ENCODE peak calls at places on chromosomes 6 and 20, in six cellular contexts. One of them, this sample, is unnamed.

GRCh38 chr6:44050872-44051421 is 76.3 kb downstream of the MRPL14 start:
- DNase-seq in cardiac muscle cell: no peak
- DNase-seq in fibroblast of lung: no peak
- DNase-seq in GM12865: no peak
- DNase-seq in PC-3: peak
- DNase-seq in pancreas: no peak
- DNase-seq in this sample: no peak

GRCh38 chr6:169207482-169207881 is 46.2 kb downstream of the THBS2 start:
- DNase-seq in cardiac muscle cell: no peak
- DNase-seq in fibroblast of lung: no peak
- DNase-seq in GM12865: no peak
- DNase-seq in PC-3: no peak
- DNase-seq in pancreas: no peak
- DNase-seq in this sample: no peak

GRCh38 chr20:45448250-45448649 is 21.3 kb upstream of the WFDC2 start:
- DNase-seq in cardiac muscle cell: no peak
- DNase-seq in fibroblast of lung: no peak
- DNase-seq in GM12865: no peak
- DNase-seq in PC-3: peak
- DNase-seq in pancreas: no peak
- DNase-seq in this sample: no peak

GRCh38 chr6:15349379-15349778 is 103.5 kb downstream of the JARID2 start:
- DNase-seq in cardiac muscle cell: no peak
- DNase-seq in fibroblast of lung: peak
- DNase-seq in GM12865: no peak
- DNase-seq in PC-3: no peak
- DNase-seq in pancreas: no peak
- DNase-seq in this sample: no peak

GRCh38 chr20:62485062-62485700 is 9.4 kb upstream of the GATA5 start:
- DNase-seq in cardiac muscle cell: peak
- DNase-seq in fibroblast of lung: peak
- DNase-seq in GM12865: no peak
- DNase-seq in PC-3: peak
- DNase-seq in pancreas: no peak
- DNase-seq in this sample: no peak

GRCh38 chr20:38258545-38259223 is 1.9 kb downstream of the KIAA1755 start:
- DNase-seq in cardiac muscle cell: no peak
- DNase-seq in fibroblast of lung: no peak
- DNase-seq in GM12865: no peak
- DNase-seq in PC-3: no peak
- DNase-seq in pancreas: no peak
- DNase-seq in this sample: no peak

GRCh38 chr6:154736613-154737259 is 3.5 kb downstream of the SCAF8 start:
- DNase-seq in cardiac muscle cell: no peak
- DNase-seq in fibroblast of lung: no peak
- DNase-seq in GM12865: no peak
- DNase-seq in PC-3: no peak
- DNase-seq in pancreas: no peak
- DNase-seq in this sample: no peak

GRCh38 chr6:169862464-169863148 is 111.2 kb downstream of the ERMARD start:
- DNase-seq in cardiac muscle cell: no peak
- DNase-seq in fibroblast of lung: no peak
- DNase-seq in GM12865: no peak
- DNase-seq in PC-3: no peak
- DNase-seq in pancreas: no peak
- DNase-seq in this sample: no peak

GRCh38 chr20:2879148-2879547 is 5.9 kb downstream of the PTPRA start:
- DNase-seq in cardiac muscle cell: no peak
- DNase-seq in fibroblast of lung: peak
- DNase-seq in GM12865: no peak
- DNase-seq in PC-3: peak
- DNase-seq in pancreas: no peak
- DNase-seq in this sample: no peak

GRCh38 chr6:56764081-56764566 is 121.4 kb upstream of the DST start:
- DNase-seq in cardiac muscle cell: no peak
- DNase-seq in fibroblast of lung: peak
- DNase-seq in GM12865: peak
- DNase-seq in PC-3: peak
- DNase-seq in pancreas: no peak
- DNase-seq in this sample: no peak

GRCh38 chr20:16922834-16923233 is 174.7 kb downstream of the OTOR start:
- DNase-seq in cardiac muscle cell: no peak
- DNase-seq in fibroblast of lung: peak
- DNase-seq in GM12865: no peak
- DNase-seq in PC-3: peak
- DNase-seq in pancreas: no peak
- DNase-seq in this sample: peak

GRCh38 chr6:33708516-33709204 is 2.8 kb downstream of the UQCC2 start:
- DNase-seq in cardiac muscle cell: no peak
- DNase-seq in fibroblast of lung: no peak
- DNase-seq in GM12865: no peak
- DNase-seq in PC-3: no peak
- DNase-seq in pancreas: no peak
- DNase-seq in this sample: no peak

GRCh38 chr6:82766476-82766875 is 299.2 kb downstream of the UBE3D start:
- DNase-seq in cardiac muscle cell: no peak
- DNase-seq in fibroblast of lung: no peak
- DNase-seq in GM12865: no peak
- DNase-seq in PC-3: peak
- DNase-seq in pancreas: no peak
- DNase-seq in this sample: no peak

GRCh38 chr6:50707652-50708325 is 5.5 kb upstream of the TFAP2D start:
- DNase-seq in cardiac muscle cell: no peak
- DNase-seq in fibroblast of lung: no peak
- DNase-seq in GM12865: no peak
- DNase-seq in PC-3: no peak
- DNase-seq in pancreas: no peak
- DNase-seq in this sample: no peak

GRCh38 chr20:20594171-20594530 is 118.3 kb downstream of the RALGAPA2 start:
- DNase-seq in cardiac muscle cell: no peak
- DNase-seq in fibroblast of lung: peak
- DNase-seq in GM12865: peak
- DNase-seq in PC-3: peak
- DNase-seq in pancreas: no peak
- DNase-seq in this sample: no peak

GRCh38 chr6:40796280-40797223 is 209.4 kb upstream of the LRFN2 start:
- DNase-seq in cardiac muscle cell: no peak
- DNase-seq in fibroblast of lung: no peak
- DNase-seq in GM12865: no peak
- DNase-seq in PC-3: no peak
- DNase-seq in pancreas: no peak
- DNase-seq in this sample: no peak

GRCh38 chr6:15539722-15540270 is 123.0 kb downstream of the DTNBP1 start:
- DNase-seq in cardiac muscle cell: no peak
- DNase-seq in fibroblast of lung: no peak
- DNase-seq in GM12865: no peak
- DNase-seq in PC-3: no peak
- DNase-seq in pancreas: no peak
- DNase-seq in this sample: no peak

GRCh38 chr20:25022680-25023079 is 30.1 kb upstream of the APMAP start:
- DNase-seq in cardiac muscle cell: no peak
- DNase-seq in fibroblast of lung: no peak
- DNase-seq in GM12865: no peak
- DNase-seq in PC-3: peak
- DNase-seq in pancreas: peak
- DNase-seq in this sample: no peak

GRCh38 chr6:22435151-22435550 is 134.2 kb upstream of the HDGFL1 start:
- DNase-seq in cardiac muscle cell: no peak
- DNase-seq in fibroblast of lung: no peak
- DNase-seq in GM12865: no peak
- DNase-seq in PC-3: no peak
- DNase-seq in pancreas: no peak
- DNase-seq in this sample: no peak

GRCh38 chr20:5919634-5920544 is 30.4 kb downstream of the TRMT6 start:
- DNase-seq in cardiac muscle cell: no peak
- DNase-seq in fibroblast of lung: peak
- DNase-seq in GM12865: no peak
- DNase-seq in PC-3: peak
- DNase-seq in pancreas: no peak
- DNase-seq in this sample: no peak

GRCh38 chr6:137811121-137811911 is 55.7 kb upstream of the TNFAIP3 start:
- DNase-seq in cardiac muscle cell: no peak
- DNase-seq in fibroblast of lung: peak
- DNase-seq in GM12865: peak
- DNase-seq in PC-3: peak
- DNase-seq in pancreas: peak
- DNase-seq in this sample: peak

GRCh38 chr6:137813308-137813707 is 53.8 kb upstream of the TNFAIP3 start:
- DNase-seq in cardiac muscle cell: no peak
- DNase-seq in fibroblast of lung: peak
- DNase-seq in GM12865: peak
- DNase-seq in PC-3: peak
- DNase-seq in pancreas: no peak
- DNase-seq in this sample: no peak

GRCh38 chr6:137810554-137811120 is 56.4 kb upstream of the TNFAIP3 start:
- DNase-seq in cardiac muscle cell: no peak
- DNase-seq in fibroblast of lung: no peak
- DNase-seq in GM12865: no peak
- DNase-seq in PC-3: no peak
- DNase-seq in pancreas: no peak
- DNase-seq in this sample: no peak

GRCh38 chr6:137808836-137809315 is 58.2 kb upstream of the TNFAIP3 start:
- DNase-seq in cardiac muscle cell: peak
- DNase-seq in fibroblast of lung: no peak
- DNase-seq in GM12865: no peak
- DNase-seq in PC-3: peak
- DNase-seq in pancreas: no peak
- DNase-seq in this sample: no peak

DNA sequence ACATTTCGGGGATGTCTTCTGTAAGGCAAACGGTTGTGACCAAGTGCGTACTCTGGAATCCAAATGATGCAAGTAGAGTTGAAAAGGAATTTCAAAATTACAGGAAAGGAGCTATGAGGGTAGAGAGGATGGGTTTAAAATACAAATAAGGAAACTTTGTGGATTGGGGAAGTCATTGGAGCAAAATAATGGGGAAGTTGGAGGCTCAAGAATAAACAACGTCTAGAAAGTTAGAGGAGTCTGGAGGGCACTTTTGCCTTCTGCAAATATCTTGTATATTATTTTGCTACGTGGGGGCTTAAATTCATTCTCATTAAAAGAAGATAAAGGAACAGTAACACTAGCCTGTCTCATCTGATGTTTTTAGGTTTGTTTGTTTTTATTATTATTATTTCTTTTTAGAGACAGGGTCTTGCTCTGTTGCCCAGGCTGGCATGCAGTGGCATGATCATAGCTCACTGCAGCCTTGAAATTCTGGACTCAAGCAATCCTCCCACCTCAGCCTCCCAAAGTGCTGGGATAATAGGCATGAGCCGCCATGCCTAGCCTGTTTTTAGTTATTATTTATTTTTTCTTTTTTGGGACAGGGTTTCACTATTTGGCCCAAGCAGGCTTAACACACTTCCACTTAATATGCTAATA is 55.0 kb upstream of the TNFAIP3 start:
- DNase-seq in cardiac muscle cell: no peak
- DNase-seq in fibroblast of lung: no peak
- DNase-seq in GM12865: no peak
- DNase-seq in PC-3: no peak
- DNase-seq in pancreas: no peak
- DNase-seq in this sample: no peak
- H3K4me3 ChIP-seq in cardiac muscle cell: no peak
- H3K4me3 ChIP-seq in fibroblast of lung: no peak
- H3K4me3 ChIP-seq in GM12865: peak
- H3K4me3 ChIP-seq in PC-3: peak
- H3K4me3 ChIP-seq in pancreas: no peak
- H3K4me3 ChIP-seq in this sample: no peak

DNA sequence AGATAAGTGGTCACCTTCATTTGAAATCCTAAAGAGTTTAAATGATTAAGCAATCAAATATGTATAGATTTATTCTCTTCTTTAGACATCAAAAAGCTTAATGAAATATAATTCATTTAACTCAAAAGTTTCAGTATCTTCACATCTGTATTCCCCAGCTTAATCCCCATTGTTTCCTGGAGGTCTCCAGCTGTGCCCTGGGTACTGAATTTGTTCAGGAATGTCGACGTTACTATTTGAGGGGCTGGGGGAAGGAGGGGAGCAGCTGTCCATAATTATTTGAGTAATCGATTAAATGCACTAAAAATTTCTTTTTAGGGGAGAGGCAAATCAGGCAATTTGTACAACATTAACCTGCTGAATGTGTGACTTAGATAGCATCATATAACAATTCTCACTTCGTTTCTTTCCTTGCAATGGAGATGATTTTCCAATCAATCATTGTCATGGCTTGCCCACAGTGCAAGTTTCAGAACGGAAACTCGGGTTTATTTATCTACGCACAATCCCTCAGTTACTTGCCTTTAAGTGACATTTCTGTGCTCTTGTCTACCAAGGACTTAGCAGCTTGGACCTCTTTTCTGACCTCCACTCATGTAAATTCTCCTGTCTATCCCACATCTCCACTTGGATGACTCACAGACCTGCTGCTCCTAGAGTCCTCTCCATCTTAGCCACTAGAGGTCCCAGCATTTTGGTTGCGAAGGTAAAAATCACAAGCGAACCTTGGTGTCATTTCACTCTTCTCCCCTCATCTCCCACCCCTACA is 3.9 kb downstream of the DOK5 start:
- DNase-seq in cardiac muscle cell: peak
- DNase-seq in fibroblast of lung: peak
- DNase-seq in GM12865: no peak
- DNase-seq in PC-3: peak
- DNase-seq in pancreas: no peak
- DNase-seq in this sample: no peak
- TF ChIP-seq CTCF in cardiac muscle cell: peak
- TF ChIP-seq CTCF in fibroblast of lung: peak
- TF ChIP-seq CTCF in GM12865: peak
- TF ChIP-seq CTCF in PC-3: peak
- TF ChIP-seq CTCF in pancreas: no peak
- TF ChIP-seq CTCF in this sample: peak

GRCh38 chr6:28683945-28684538 is 158.4 kb downstream of the GPX5 start:
- DNase-seq in cardiac muscle cell: peak
- DNase-seq in fibroblast of lung: peak
- DNase-seq in GM12865: peak
- DNase-seq in PC-3: peak
- DNase-seq in pancreas: no peak
- DNase-seq in this sample: no peak
- H3K4me3 ChIP-seq in cardiac muscle cell: no peak
- H3K4me3 ChIP-seq in fibroblast of lung: no peak
- H3K4me3 ChIP-seq in GM12865: no peak
- H3K4me3 ChIP-seq in PC-3: peak
- H3K4me3 ChIP-seq in pancreas: no peak
- H3K4me3 ChIP-seq in this sample: no peak

DNA sequence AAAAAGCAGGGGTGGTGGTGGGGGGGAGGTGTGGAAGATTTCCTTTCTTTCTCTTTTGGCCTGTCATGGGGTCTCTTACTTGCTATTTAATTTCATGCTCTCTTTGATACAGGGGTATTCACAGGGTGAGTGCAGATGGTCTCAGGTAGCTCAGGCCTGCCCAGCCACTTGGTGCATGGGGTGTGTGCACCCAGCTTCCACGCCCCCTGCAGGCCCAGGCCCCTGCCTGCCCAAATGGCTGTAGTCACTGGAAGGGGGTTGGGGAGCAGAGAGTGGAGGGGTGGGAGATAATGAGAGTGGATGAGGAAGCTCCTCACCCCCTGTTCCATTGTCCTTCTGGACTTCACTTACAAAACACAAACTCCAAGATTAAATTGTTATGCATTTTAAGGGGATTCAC is 133.6 kb upstream of the SGK1 start:
- DNase-seq in cardiac muscle cell: no peak
- DNase-seq in fibroblast of lung: no peak
- DNase-seq in GM12865: peak
- DNase-seq in PC-3: no peak
- DNase-seq in pancreas: no peak
- DNase-seq in this sample: no peak
- TF ChIP-seq CTCF in cardiac muscle cell: no peak
- TF ChIP-seq CTCF in fibroblast of lung: no peak
- TF ChIP-seq CTCF in GM12865: peak
- TF ChIP-seq CTCF in PC-3: no peak
- TF ChIP-seq CTCF in pancreas: no peak
- TF ChIP-seq CTCF in this sample: no peak

GRCh38 chr6:92847988-92848387 is 571.4 kb downstream of the EPHA7 start:
- DNase-seq in cardiac muscle cell: no peak
- DNase-seq in fibroblast of lung: no peak
- DNase-seq in GM12865: no peak
- DNase-seq in PC-3: no peak
- DNase-seq in pancreas: no peak
- DNase-seq in this sample: no peak
- H3K4me3 ChIP-seq in cardiac muscle cell: no peak
- H3K4me3 ChIP-seq in fibroblast of lung: no peak
- H3K4me3 ChIP-seq in GM12865: no peak
- H3K4me3 ChIP-seq in PC-3: no peak
- H3K4me3 ChIP-seq in pancreas: no peak
- H3K4me3 ChIP-seq in this sample: no peak